ENCODE peak calls at places on chromosomes 13 and 19, in five cellular contexts. I is heart left ventricle; O is activated T-cell treated with anti-CD3 and anti-CD28 coated beads, Interleukin-2, amount 50 U/mL, for 72 hours; R is GM10248; W is NCI-H510A. V is an unnamed sample.

GRCh38 chr19:22256856-22257255 is 29.4 kb upstream of the ZNF729 start:
- DNase-seq in O (no peak), I (no peak), R (no peak), W (no peak), V (no peak)

GRCh38 chr13:98443329-98443728 is 133.6 kb downstream of the STK24 start:
- DNase-seq in I (no peak), W (no peak), R (no peak), O (no peak), V (no peak)

GRCh38 chr13:27442071-27442647 is 8.2 kb downstream of the MTIF3 start:
- DNase-seq in W (peak; percentile 17), R (no peak), I (no peak), O (peak; percentile 30), V (no peak)

GRCh38 chr19:18939922-18940775 is 868 bp downstream of the HOMER3 start:
- DNase-seq in O (peak; percentile 29), R (no peak), I (peak; percentile 70), W (no peak), V (no peak)

GRCh38 chr13:62747629-62748028 is 1332.0 kb upstream of the PCDH20 start:
- DNase-seq in R (no peak), W (no peak), O (no peak), I (no peak), V (peak; percentile 22)

GRCh38 chr13:73248711-73249580 is 190.1 kb downstream of the KLF5 start:
- DNase-seq in O (no peak), W (no peak), I (no peak), R (no peak), V (no peak)

GRCh38 chr13:31198524-31198923 is 1.3 kb upstream of the B3GLCT start:
- DNase-seq in I (no peak), O (no peak), W (no peak), R (no peak), V (no peak)

GRCh38 chr19:6947745-6948144 is 60.4 kb downstream of the ADGRE1 start:
- DNase-seq in O (peak; percentile 72), I (no peak), W (no peak), R (peak; percentile 67), V (no peak)

GRCh38 chr19:35265126-35265995 is 3.4 kb upstream of the USF2 start:
- DNase-seq in O (no peak), W (no peak), R (no peak), I (no peak), V (no peak)

GRCh38 chr13:52036037-52036436 is 11.5 kb downstream of the UTP14C start:
- DNase-seq in O (no peak), R (no peak), W (no peak), I (no peak), V (no peak)

GRCh38 chr19:294819-295686 is 3.9 kb upstream of the PLPP2 start:
- DNase-seq in O (peak; percentile 66), I (no peak), R (peak; percentile 77), W (no peak), V (peak; percentile 41)

GRCh38 chr19:29188704-29189375 is 24.1 kb downstream of the UQCRFS1 start:
- DNase-seq in I (no peak), R (no peak), W (no peak), O (no peak), V (no peak)

GRCh38 chr19:58361900-58362271 is 665 bp downstream of the ZNF497 start:
- DNase-seq in R (peak; percentile 68), O (peak; percentile 73), I (peak; percentile 48), W (peak; percentile 28), V (no peak)

GRCh38 chr19:38970664-38971532 is 4.6 kb downstream of the FBXO17 start:
- DNase-seq in I (no peak), O (no peak), R (no peak), W (no peak), V (no peak)

GRCh38 chr13:50081106-50081898 is 66.1 kb downstream of the KCNRG start:
- DNase-seq in W (peak; percentile 7), I (peak; percentile 58), O (peak; percentile 57), R (peak; percentile 33), V (no peak)

GRCh38 chr13:105090244-105090643 is 1445.2 kb downstream of the EFNB2 start:
- DNase-seq in O (no peak), R (no peak), I (no peak), W (no peak), V (no peak)

GRCh38 chr13:110518571-110518970 is 43.0 kb downstream of the RAB20 start:
- DNase-seq in O (no peak), I (no peak), W (no peak), R (no peak), V (no peak)

GRCh38 chr19:29524912-29525870 is 603 bp upstream of the VSTM2B start:
- DNase-seq in W (no peak), I (no peak), O (peak; percentile 11), R (no peak), V (no peak)

GRCh38 chr13:108919036-108919907 is 289.9 kb downstream of the MYO16 start:
- DNase-seq in W (no peak), O (no peak), I (no peak), R (no peak), V (no peak)

GRCh38 chr19:44626067-44626624 is 12.8 kb downstream of the IGSF23 start:
- DNase-seq in W (no peak), O (no peak), I (no peak), R (no peak), V (no peak)

GRCh38 chr13:110138009-110138699 is 168.8 kb downstream of the COL4A1 start:
- DNase-seq in O (peak; percentile 82), W (peak; percentile 61), R (peak; percentile 60), I (peak; percentile 66), V (peak; percentile 73)

GRCh38 chr19:8194528-8195275 is 14.5 kb upstream of the CERS4 start:
- DNase-seq in W (no peak), I (no peak), O (peak; percentile 51), R (no peak), V (peak; percentile 71)

GRCh38 chr13:97133955-97134354 is 88.2 kb upstream of the MBNL2 start:
- DNase-seq in O (no peak), R (no peak), I (no peak), W (peak; percentile 55), V (no peak)

GRCh38 chr13:97252735-97253134 is 30.6 kb downstream of the MBNL2 start:
- DNase-seq in O (no peak), W (no peak), R (no peak), I (no peak), V (no peak)